ENCODE peak calls at places on chromosomes 11 and 22, in eight cellular contexts. R, C, O, K, Q, T, I and A are unnamed samples.

GRCh38 chr11:27420722-27421572 is 51.6 kb downstream of the LGR4 start:
- DNase-seq in Q (no peak), K (peak), R (no peak), T (no peak), C (no peak), I (no peak), O (no peak), A (no peak)

GRCh38 chr11:128359515-128359914 is 227.8 kb downstream of the ETS1 start:
- DNase-seq in O (no peak), I (no peak), C (no peak), K (peak), Q (no peak), R (no peak), T (peak), A (no peak)

GRCh38 chr22:38246046-38246658 is 26.7 kb downstream of the TMEM184B start:
- DNase-seq in T (no peak), I (no peak), R (peak), Q (no peak), O (no peak), K (no peak), C (no peak), A (no peak)

GRCh38 chr11:9367551-9367950 is 16.9 kb upstream of the IPO7 start:
- DNase-seq in Q (no peak), C (no peak), O (no peak), T (peak), R (no peak), I (no peak), K (no peak), A (no peak)

GRCh38 chr22:38315801-38316339 is 1.4 kb downstream of the CSNK1E start:
- DNase-seq in O (no peak), K (peak), Q (no peak), R (no peak), I (no peak), T (no peak), C (no peak), A (no peak)

GRCh38 chr11:120031156-120031555 is 106.8 kb downstream of the TRIM29 start:
- DNase-seq in O (no peak), K (no peak), C (no peak), R (peak), I (no peak), Q (no peak), T (no peak), A (no peak)

GRCh38 chr11:94405062-94405461 is 3.8 kb upstream of the GPR83 start:
- DNase-seq in T (no peak), I (no peak), O (no peak), Q (no peak), K (no peak), C (no peak), R (no peak), A (no peak)

GRCh38 chr11:118996926-118997626 is 862 bp upstream of the CENATAC start:
- DNase-seq in C (peak), R (no peak), O (no peak), Q (no peak), T (peak), I (no peak), K (no peak), A (no peak)

GRCh38 chr11:69382131-69383128 is 88.5 kb downstream of the MYEOV start:
- DNase-seq in I (peak), C (peak), R (no peak), K (peak), O (no peak), T (peak), Q (no peak), A (no peak)

GRCh38 chr11:57619331-57619730 is 21.8 kb downstream of the SERPING1 start:
- DNase-seq in R (no peak), Q (no peak), C (no peak), O (no peak), I (no peak), K (no peak), T (no peak), A (no peak)

GRCh38 chr11:30172872-30173271 is 57.9 kb upstream of the FSHB start:
- DNase-seq in T (peak), R (no peak), I (no peak), Q (no peak), K (no peak), O (no peak), C (no peak), A (no peak)

GRCh38 chr22:28171135-28171534 is 252.1 kb upstream of the PITPNB start:
- DNase-seq in O (no peak), R (no peak), I (no peak), Q (no peak), T (peak), K (no peak), C (no peak), A (no peak)

GRCh38 chr11:67562951-67563350 is 20.7 kb upstream of the GSTP1 start:
- DNase-seq in R (no peak), I (no peak), C (no peak), T (no peak), O (no peak), Q (no peak), K (no peak), A (no peak)

GRCh38 chr11:121841487-121842167 is 274.4 kb downstream of the BLID start:
- DNase-seq in O (no peak), I (no peak), T (peak), K (peak), Q (no peak), R (no peak), C (no peak), A (no peak)

GRCh38 chr11:68690671-68691401 is 6.5 kb downstream of the GAL start:
- DNase-seq in T (no peak), R (no peak), K (peak), Q (no peak), O (no peak), I (no peak), C (no peak), A (no peak)

GRCh38 chr11:66275984-66276612 is 1.9 kb upstream of the CNIH2 start:
- DNase-seq in C (no peak), Q (no peak), T (no peak), K (no peak), R (peak), O (no peak), I (no peak), A (no peak)

GRCh38 chr22:38262051-38262795 is 10.6 kb downstream of the TMEM184B start:
- DNase-seq in I (peak), O (no peak), T (no peak), R (peak), K (peak), C (peak), Q (no peak), A (peak)

GRCh38 chr22:20128619-20128901 is 3.0 kb upstream of the ZDHHC8 start:
- DNase-seq in O (no peak), I (no peak), T (no peak), Q (no peak), R (no peak), K (no peak), C (no peak), A (no peak)

GRCh38 chr22:20779014-20779812 is 5.3 kb downstream of the SERPIND1 start:
- DNase-seq in C (no peak), K (peak), O (no peak), R (no peak), I (no peak), Q (no peak), T (no peak), A (no peak)

GRCh38 chr11:70067591-70068341 is 10.4 kb upstream of the ANO1 start:
- DNase-seq in K (no peak), R (peak), I (no peak), O (peak), T (no peak), Q (no peak), C (no peak), A (peak)

GRCh38 chr11:96242191-96242845 is 100.7 kb downstream of the MAML2 start:
- DNase-seq in Q (no peak), I (no peak), R (no peak), T (peak), K (peak), O (no peak), C (no peak), A (no peak)

GRCh38 chr11:17827006-17827405 is 92.4 kb downstream of the KCNC1 start:
- DNase-seq in T (no peak), Q (no peak), K (no peak), O (peak), R (no peak), C (no peak), I (no peak), A (no peak)

GRCh38 chr11:66649903-66650302 is 11.4 kb downstream of the RBM4 start:
- DNase-seq in I (no peak), Q (no peak), R (no peak), T (no peak), O (no peak), K (no peak), C (no peak), A (no peak)

GRCh38 chr11:7657306-7658025 is 15.8 kb downstream of the CYB5R2 start:
- DNase-seq in O (peak), C (no peak), R (no peak), Q (no peak), I (no peak), T (peak), K (peak), A (no peak)

GRCh38 chr11:108897916-108898315 is 233.0 kb downstream of the DDX10 start:
- DNase-seq in I (no peak), Q (no peak), C (no peak), R (no peak), O (no peak), K (no peak), T (no peak), A (no peak)

GRCh38 chr11:65403607-65404121 is 17.2 kb downstream of the FRMD8 start:
- DNase-seq in I (peak), K (no peak), Q (no peak), T (no peak), C (no peak), R (peak), O (no peak), A (no peak)

GRCh38 chr11:128709402-128709801 is 15.5 kb downstream of the FLI1 start:
- DNase-seq in K (peak), R (no peak), I (no peak), O (peak), C (no peak), Q (no peak), T (peak), A (no peak)

GRCh38 chr22:32517921-32518320 is 43.3 kb downstream of the FBXO7 start:
- DNase-seq in T (no peak), I (no peak), Q (no peak), O (no peak), C (no peak), R (no peak), K (no peak), A (no peak)

GRCh38 chr22:49004484-49005399 is 822.9 kb downstream of the BRD1 start:
- DNase-seq in R (no peak), T (no peak), I (no peak), O (no peak), K (no peak), C (no peak), Q (no peak), A (no peak)

GRCh38 chr11:8841899-8842298 is 69.1 kb upstream of the AKIP1 start:
- DNase-seq in T (no peak), O (no peak), K (no peak), R (no peak), I (no peak), Q (no peak), C (no peak), A (no peak)

GRCh38 chr11:36227044-36227443 is 62.2 kb downstream of the COMMD9 start:
- DNase-seq in O (no peak), Q (no peak), T (no peak), C (no peak), I (no peak), K (no peak), R (peak), A (no peak)
- TF ChIP-seq CTCF in O (no peak), Q (no peak), T (no peak), C (no peak), I (no peak), K (no peak), R (no peak), A (no peak)

GRCh38 chr11:85171648-85172257 is 455.4 kb downstream of the DLG2 start:
- DNase-seq in K (no peak), C (no peak), O (no peak), T (no peak), I (no peak), R (peak), Q (no peak), A (no peak)
- TF ChIP-seq CTCF in K (no peak), C (no peak), O (no peak), T (no peak), I (no peak), R (no peak), Q (no peak), A (no peak)

GRCh38 chr11:35010656-35011055 is 94.2 kb downstream of the PDHX start:
- DNase-seq in O (no peak), Q (no peak), I (no peak), R (no peak), T (no peak), K (no peak), C (no peak), A (no peak)
- TF ChIP-seq CTCF in O (no peak), Q (no peak), I (no peak), R (no peak), T (no peak), K (no peak), C (no peak), A (no peak)

GRCh38 chr11:10379022-10379421 is 74.1 kb downstream of the ADM start:
- DNase-seq in C (no peak), O (peak), R (no peak), T (peak), K (peak), I (no peak), Q (no peak), A (no peak)
- TF ChIP-seq CTCF in C (no peak), O (no peak), R (no peak), T (no peak), K (no peak), I (no peak), Q (no peak), A (no peak)

GRCh38 chr22:22462813-22463567 is 45.6 kb downstream of the ZNF280B start:
- DNase-seq in O (no peak), R (no peak), Q (no peak), I (no peak), T (no peak), K (no peak), C (no peak), A (no peak)
- TF ChIP-seq CTCF in O (no peak), R (no peak), Q (peak), I (no peak), T (peak), K (peak), C (no peak), A (no peak)

GRCh38 chr22:44089717-44090570 is 65.8 kb downstream of the PARVB start:
- DNase-seq in I (no peak), R (no peak), Q (no peak), C (no peak), T (no peak), K (peak), O (no peak), A (no peak)

GRCh38 chr22:44092636-44093220 is 68.6 kb downstream of the PARVB start:
- DNase-seq in T (no peak), Q (no peak), O (no peak), I (no peak), R (no peak), C (no peak), K (no peak), A (no peak)

GRCh38 chr22:44091751-44092150 is 67.6 kb downstream of the PARVB start:
- DNase-seq in O (no peak), K (no peak), Q (no peak), C (no peak), I (no peak), R (no peak), T (no peak), A (no peak)

GRCh38 chr22:44090571-44090905 is 66.4 kb downstream of the PARVB start:
- DNase-seq in R (no peak), O (no peak), Q (no peak), K (no peak), T (no peak), C (no peak), I (no peak), A (no peak)

GRCh38 chr22:44091021-44091721 is 67.1 kb downstream of the PARVB start:
- DNase-seq in O (no peak), I (no peak), T (peak), R (no peak), K (no peak), C (no peak), Q (no peak), A (no peak)
- TF ChIP-seq CTCF in O (no peak), I (no peak), T (peak), R (no peak), K (peak), C (no peak), Q (peak), A (no peak)

GRCh38 chr11:113016905-113017304 is 55.7 kb downstream of the NCAM1 start:
- DNase-seq in T (no peak), C (no peak), R (no peak), Q (no peak), O (no peak), K (peak), I (no peak), A (no peak)

GRCh38 chr11:113014731-113015455 is 53.7 kb downstream of the NCAM1 start:
- DNase-seq in Q (no peak), C (no peak), K (peak), R (peak), O (no peak), I (no peak), T (peak), A (no peak)

GRCh38 chr11:113018913-113019312 is 57.7 kb downstream of the NCAM1 start:
- DNase-seq in Q (no peak), O (no peak), I (no peak), R (no peak), C (no peak), T (no peak), K (no peak), A (no peak)

DNA sequence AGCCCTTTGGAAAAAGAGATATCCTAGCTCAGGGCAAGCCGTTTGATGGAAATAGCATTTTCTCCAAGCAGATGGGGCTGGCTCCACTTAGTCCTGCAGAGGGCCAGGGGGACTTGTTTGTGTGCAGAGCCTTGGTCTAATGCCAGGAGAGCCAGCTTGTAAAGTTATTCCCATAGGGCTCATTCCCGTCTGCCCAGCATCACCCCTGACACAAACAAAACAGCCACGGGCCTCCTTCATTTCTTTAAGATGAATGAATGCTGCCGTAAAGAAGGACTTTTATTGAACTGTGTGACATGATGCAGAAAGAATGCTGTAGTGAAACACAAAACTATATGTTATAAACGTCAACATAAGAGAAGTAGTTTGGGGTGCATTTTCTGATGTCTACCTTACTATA is 53.0 kb downstream of the NCAM1 start:
- DNase-seq in K (peak), Q (no peak), R (no peak), O (no peak), T (peak), C (no peak), I (no peak), A (no peak)
- TF ChIP-seq CTCF in K (no peak), Q (no peak), R (no peak), O (no peak), T (no peak), C (no peak), I (no peak), A (no peak)

DNA sequence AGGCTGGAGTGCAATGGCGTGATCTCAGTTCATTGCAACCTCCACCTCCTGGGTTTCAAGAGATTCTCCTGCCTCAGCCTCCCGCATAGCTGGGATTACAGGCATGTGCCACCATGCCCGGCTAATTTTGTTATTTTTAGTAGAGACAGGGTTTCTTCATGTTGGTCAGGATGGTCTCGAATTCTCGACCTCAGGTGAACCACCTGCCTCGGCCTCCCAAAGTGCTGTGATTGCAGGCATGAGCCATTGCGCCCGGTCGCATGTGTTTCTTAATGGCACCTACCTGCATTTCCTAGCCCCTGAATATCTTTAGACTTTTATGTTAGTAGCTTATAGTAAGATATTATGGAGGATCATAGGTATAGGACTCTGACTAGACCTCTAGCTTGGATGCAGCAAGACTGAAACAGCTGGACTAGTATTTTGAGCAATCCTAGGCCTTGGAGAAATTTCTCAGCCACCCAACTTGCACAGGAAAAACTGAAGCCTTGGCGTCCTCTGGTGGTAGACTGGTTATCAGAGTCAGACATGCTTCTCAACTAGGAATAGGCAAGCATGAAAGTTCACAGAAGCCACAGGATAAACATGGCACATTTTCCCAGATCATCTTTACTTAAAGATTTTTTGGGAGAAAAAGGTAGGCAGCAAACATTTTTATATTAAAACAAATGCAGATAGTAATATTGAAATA is 22.7 kb upstream of the C1QTNF4 start:
- DNase-seq in Q (no peak), O (peak), I (no peak), T (peak), R (no peak), K (peak), C (no peak), A (no peak)
- TF ChIP-seq CTCF in Q (peak), O (peak), I (no peak), T (peak), R (peak), K (peak), C (no peak), A (no peak)

GRCh38 chr11:84398017-84398626 is 1112.0 kb upstream of the CCDC90B start:
- DNase-seq in R (no peak), O (peak), T (peak), Q (no peak), C (no peak), I (no peak), K (peak), A (no peak)
- TF ChIP-seq CTCF in R (no peak), O (no peak), T (peak), Q (peak), C (no peak), I (no peak), K (peak), A (no peak)

GRCh38 chr11:116895053-116895757 is 57.8 kb upstream of the APOA1 start:
- DNase-seq in K (no peak), I (peak), C (no peak), Q (no peak), T (peak), O (no peak), R (peak), A (no peak)
- TF ChIP-seq CTCF in K (peak), I (no peak), C (no peak), Q (peak), T (peak), O (no peak), R (no peak), A (no peak)